ENCODE peak calls at places on chromosomes 2 and 18, in eight cellular contexts. K, R, B, S, Y, A, G and M are unnamed samples.

GRCh38 chr2:215419769-215420470 is 15.9 kb downstream of the FN1 start:
- DNase-seq in K (peak; percentile 38), R (no peak), B (peak; percentile 47), S (no peak), Y (no peak), A (no peak), G (no peak), M (no peak)

GRCh38 chr2:9488583-9489547 is 14.5 kb downstream of the IAH1 start:
- DNase-seq in K (no peak), R (no peak), B (no peak), S (no peak), Y (peak; percentile 28), A (no peak), G (no peak), M (no peak)

GRCh38 chr18:3985664-3986063 is 469.4 kb downstream of the DLGAP1 start:
- DNase-seq in K (peak; percentile 35), R (peak; percentile 64), B (no peak), S (no peak), Y (peak; percentile 52), A (no peak), G (no peak), M (no peak)

GRCh38 chr2:134310450-134311079 is 56.7 kb downstream of the MGAT5 start:
- DNase-seq in K (no peak), R (no peak), B (no peak), S (no peak), Y (no peak), A (no peak), G (no peak), M (no peak)

GRCh38 chr2:85893428-85894258 is 4.9 kb upstream of the ST3GAL5 start:
- DNase-seq in K (peak; percentile 92), R (peak; percentile 76), B (no peak), S (no peak), Y (no peak), A (no peak), G (no peak), M (peak; percentile 43)

GRCh38 chr2:122100371-122101150 is 345.1 kb downstream of the TSN start:
- DNase-seq in K (no peak), R (no peak), B (no peak), S (no peak), Y (no peak), A (no peak), G (no peak), M (no peak)

GRCh38 chr2:221075203-221075602 is 496.9 kb downstream of the EPHA4 start:
- DNase-seq in K (no peak), R (no peak), B (no peak), S (no peak), Y (no peak), A (no peak), G (no peak), M (no peak)

GRCh38 chr2:233404227-233404626 is 49.9 kb downstream of the DGKD start:
- DNase-seq in K (peak; percentile 77), R (no peak), B (peak; percentile 75), S (no peak), Y (no peak), A (peak; percentile 62), G (no peak), M (no peak)

GRCh38 chr2:164061129-164061746 is 325.4 kb upstream of the FIGN start:
- DNase-seq in K (peak; percentile 29), R (peak; percentile 16), B (peak; percentile 1), S (no peak), Y (no peak), A (no peak), G (peak; percentile 53), M (peak; percentile 20)

GRCh38 chr2:100107440-100107839 is 35.0 kb downstream of the AFF3 start:
- DNase-seq in K (no peak), R (no peak), B (no peak), S (no peak), Y (no peak), A (no peak), G (no peak), M (no peak)

GRCh38 chr18:44507729-44508325 is 172.9 kb upstream of the SETBP1 start:
- DNase-seq in K (no peak), R (no peak), B (peak; percentile 57), S (no peak), Y (no peak), A (peak; percentile 53), G (no peak), M (no peak)

GRCh38 chr2:127713562-127713961 is 12.3 kb downstream of the SFT2D3 start:
- DNase-seq in K (no peak), R (no peak), B (no peak), S (no peak), Y (no peak), A (no peak), G (no peak), M (no peak)

GRCh38 chr2:209917154-209917771 is 85.2 kb upstream of the RPE start:
- DNase-seq in K (no peak), R (no peak), B (no peak), S (no peak), Y (no peak), A (no peak), G (no peak), M (no peak)

GRCh38 chr2:134518101-134518500 is 200.7 kb downstream of the TMEM163 start:
- DNase-seq in K (no peak), R (no peak), B (no peak), S (no peak), Y (no peak), A (no peak), G (no peak), M (no peak)

GRCh38 chr18:57797209-57797651 is 5.9 kb downstream of the ATP8B1 start:
- DNase-seq in K (no peak), R (no peak), B (no peak), S (no peak), Y (no peak), A (no peak), G (no peak), M (no peak)

GRCh38 chr18:2961828-2962227 is 51.1 kb downstream of the LPIN2 start:
- DNase-seq in K (no peak), R (no peak), B (peak; percentile 70), S (peak; percentile 32), Y (no peak), A (no peak), G (no peak), M (no peak)

GRCh38 chr2:3669656-3670055 is 11.7 kb downstream of the ALLC start:
- DNase-seq in K (no peak), R (no peak), B (no peak), S (no peak), Y (no peak), A (no peak), G (no peak), M (no peak)

GRCh38 chr2:64913357-64913869 is 75.8 kb upstream of the SLC1A4 start:
- DNase-seq in K (peak; percentile 35), R (peak; percentile 16), B (peak; percentile 31), S (no peak), Y (no peak), A (no peak), G (no peak), M (no peak)

GRCh38 chr18:73461780-73462059 is 593.9 kb upstream of the NETO1 start:
- DNase-seq in K (no peak), R (no peak), B (no peak), S (no peak), Y (no peak), A (no peak), G (no peak), M (no peak)

GRCh38 chr2:128789776-128790455 is 471.2 kb upstream of the HS6ST1 start:
- DNase-seq in K (no peak), R (no peak), B (no peak), S (no peak), Y (no peak), A (peak; percentile 28), G (no peak), M (no peak)